ENCODE peak calls at places on chromosomes 4 and X, in seven cellular contexts. A is sigmoid colon, U is K562, E is stomach, I is endothelial cell of umbilical vein, H is upper lobe of left lung, Y is HepG2. N is an unnamed sample. For H3K4me1, the result is how much of the 10 kb centered on the place peaks cover.

GRCh38 chr4:22897520-22898108 is 204.9 kb downstream of the GBA3 start:
- DNase-seq in A (no peak), U (peak), E (peak), I (peak), H (no peak), Y (peak), N (no peak)

GRCh38 chrX:135516376-135516775 is 4.1 kb upstream of the INTS6L start:
- DNase-seq in A (no peak), U (peak), E (no peak), I (no peak), H (peak), Y (no peak), N (no peak)

GRCh38 chr4:77931452-77932135 is 69.0 kb downstream of the MRPL1 start:
- DNase-seq in A (no peak), U (no peak), E (no peak), I (peak), H (no peak), Y (no peak), N (no peak)

GRCh38 chrX:111869639-111870034 is 6.3 kb upstream of the TRPC5OS start:
- DNase-seq in A (no peak), U (peak), E (peak), I (peak), H (peak), Y (no peak), N (peak)

GRCh38 chr4:791866-792630 is 33.9 kb downstream of the CPLX1 start:
- DNase-seq in A (no peak), U (peak), E (peak), I (no peak), H (no peak), Y (no peak), N (peak)

GRCh38 chr4:142414336-142414945 is 431.7 kb downstream of the INPP4B start:
- DNase-seq in A (no peak), U (no peak), E (no peak), I (no peak), H (no peak), Y (no peak), N (no peak)

GRCh38 chr4:84967292-84967651 is 782 bp upstream of the WDFY3 start:
- DNase-seq in A (no peak), U (no peak), E (no peak), I (peak), H (peak), Y (no peak), N (no peak)

GRCh38 chr4:106201373-106201772 is 114.6 kb downstream of the TBCK start:
- DNase-seq in A (no peak), U (no peak), E (no peak), I (peak), H (no peak), Y (peak), N (no peak)

GRCh38 chr4:128159967-128160366 is 98.9 kb downstream of the LARP1B start:
- DNase-seq in A (no peak), U (no peak), E (no peak), I (peak), H (no peak), Y (no peak), N (no peak)

GRCh38 chr4:173418636-173419035 is 19.7 kb upstream of the SCRG1 start:
- DNase-seq in A (no peak), U (no peak), E (no peak), I (peak), H (peak), Y (no peak), N (no peak)

GRCh38 chr4:8120518-8120917 is 38.1 kb downstream of the ABLIM2 start:
- DNase-seq in A (no peak), U (no peak), E (no peak), I (no peak), H (no peak), Y (no peak), N (no peak)

GRCh38 chr4:87633239-87633638 is 16.8 kb upstream of the DMP1 start:
- DNase-seq in A (no peak), U (no peak), E (no peak), I (peak), H (no peak), Y (no peak), N (peak)

GRCh38 chr4:172202480-172203076 is 389.4 kb downstream of the GALNTL6 start:
- DNase-seq in A (no peak), U (peak), E (no peak), I (peak), H (no peak), Y (peak), N (no peak)

GRCh38 chr4:127997534-127998388 is 32.6 kb downstream of the ABHD18 start:
- DNase-seq in A (no peak), U (no peak), E (no peak), I (no peak), H (peak), Y (no peak), N (no peak)

GRCh38 chr4:88623097-88623496 is 30.8 kb downstream of the HERC3 start:
- DNase-seq in A (no peak), U (no peak), E (no peak), I (no peak), H (no peak), Y (peak), N (no peak)

GRCh38 chr4:152535236-152535902 is 523 bp downstream of the FBXW7 start:
- DNase-seq in A (peak), U (peak), E (no peak), I (no peak), H (no peak), Y (no peak), N (no peak)

GRCh38 chr4:2817701-2818350 is 24.9 kb downstream of the SH3BP2 start:
- DNase-seq in A (no peak), U (no peak), E (no peak), I (peak), H (no peak), Y (no peak), N (no peak)
- H3K4me1 ChIP-seq in A (under half), U (under half), E (under half), I (under half), H (under half), Y (under half), N (under half)

GRCh38 chr4:153790962-153791551 is 2.2 kb upstream of the SFRP2 start:
- DNase-seq in A (peak), U (no peak), E (no peak), I (no peak), H (no peak), Y (no peak), N (no peak)

GRCh38 chr4:153788064-153788418 is 842 bp downstream of the SFRP2 start:
- DNase-seq in A (peak), U (no peak), E (no peak), I (no peak), H (no peak), Y (no peak), N (no peak)

GRCh38 chr4:153789741-153790651 is 1.1 kb upstream of the SFRP2 start:
- DNase-seq in A (peak), U (no peak), E (no peak), I (no peak), H (no peak), Y (no peak), N (no peak)

GRCh38 chr4:153787156-153787555 is 1.7 kb downstream of the SFRP2 start:
- DNase-seq in A (no peak), U (no peak), E (no peak), I (no peak), H (no peak), Y (no peak), N (no peak)

GRCh38 chr4:153788419-153789276 is at the start of gene SFRP2:
- DNase-seq in A (peak), U (no peak), E (no peak), I (no peak), H (no peak), Y (no peak), N (no peak)
- TF ChIP-seq POLR2AphosphoS5 in A (no peak), U (no peak), E (no peak), I (no peak), H (no peak), Y (no peak), N (no peak)

DNA sequence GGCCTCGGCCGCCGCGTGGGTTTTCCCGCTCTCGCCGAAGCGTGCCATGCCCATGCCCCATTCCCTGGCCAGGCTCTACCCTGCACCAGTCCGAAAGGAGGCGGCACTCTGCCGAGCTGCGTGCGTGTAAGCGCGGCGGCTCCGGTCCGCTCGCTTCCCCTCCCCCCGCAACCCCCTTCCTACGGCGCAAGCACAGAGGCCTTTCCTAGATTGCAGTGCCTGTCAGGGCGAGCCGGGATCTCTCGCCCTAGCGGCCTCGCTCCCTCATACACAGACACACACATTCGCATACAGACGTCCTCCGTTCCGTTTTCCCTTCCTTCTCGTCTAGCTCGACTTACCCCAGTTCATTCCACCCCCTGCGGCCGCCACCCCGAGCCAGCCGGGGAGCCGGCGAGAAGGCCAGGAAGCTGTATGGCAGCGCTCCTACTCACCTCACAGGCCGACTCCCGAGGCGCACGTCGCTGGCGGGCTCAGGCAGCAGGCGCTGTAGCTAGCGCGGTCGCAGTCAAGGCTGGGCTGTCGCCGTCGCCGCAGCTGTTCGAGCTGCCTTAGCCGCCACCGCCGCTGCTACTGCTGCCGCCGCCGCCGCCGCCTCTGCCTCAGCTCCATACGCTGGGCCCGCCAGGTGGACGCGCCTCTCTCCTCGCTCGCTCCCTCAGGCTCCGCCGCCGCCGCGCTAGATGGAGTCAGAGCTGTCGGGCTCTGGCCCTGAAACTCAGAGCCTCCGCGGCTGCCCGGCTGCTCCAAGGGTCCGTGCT is 623 bp downstream of the NEXMIF start:
- DNase-seq in A (peak), U (no peak), E (peak), I (peak), H (peak), Y (no peak), N (peak)
- TF ChIP-seq POLR2A in A (no peak), U (no peak), E (no peak), I (no peak), H (no peak), Y (no peak), N (no peak)

GRCh38 chr4:37470243-37470642 is 215.9 kb downstream of the RELL1 start:
- DNase-seq in A (no peak), U (no peak), E (no peak), I (no peak), H (no peak), Y (no peak), N (no peak)

GRCh38 chr4:37473807-37474206 is 212.4 kb downstream of the RELL1 start:
- DNase-seq in A (no peak), U (no peak), E (no peak), I (no peak), H (no peak), Y (no peak), N (no peak)

GRCh38 chr4:37469286-37469685 is 216.9 kb downstream of the RELL1 start:
- DNase-seq in A (no peak), U (no peak), E (no peak), I (no peak), H (no peak), Y (no peak), N (no peak)

GRCh38 chr4:37475087-37475486 is 211.1 kb downstream of the RELL1 start:
- DNase-seq in A (no peak), U (no peak), E (no peak), I (no peak), H (no peak), Y (no peak), N (no peak)

GRCh38 chr4:37471971-37472370 is 214.2 kb downstream of the RELL1 start:
- DNase-seq in A (no peak), U (no peak), E (peak), I (no peak), H (peak), Y (no peak), N (peak)
- H3K4me1 ChIP-seq in A (under half), U (under half), E (under half), I (under half), H (under half), Y (under half), N (under half)

GRCh38 chrX:13476384-13476783 is 93.0 kb upstream of the EGFL6 start:
- DNase-seq in A (no peak), U (no peak), E (no peak), I (no peak), H (no peak), Y (no peak), N (no peak)
- TF ChIP-seq POLR2AphosphoS5 in A (no peak), U (no peak), E (no peak), I (no peak), H (no peak), Y (no peak), N (no peak)

GRCh38 chrX:37786666-37787337 is 6.9 kb downstream of the CYBB start:
- DNase-seq in A (no peak), U (no peak), E (no peak), I (no peak), H (no peak), Y (no peak), N (no peak)
- TF ChIP-seq POLR2A in A (no peak), U (no peak), E (no peak), I (no peak), H (no peak), Y (no peak), N (no peak)

DNA sequence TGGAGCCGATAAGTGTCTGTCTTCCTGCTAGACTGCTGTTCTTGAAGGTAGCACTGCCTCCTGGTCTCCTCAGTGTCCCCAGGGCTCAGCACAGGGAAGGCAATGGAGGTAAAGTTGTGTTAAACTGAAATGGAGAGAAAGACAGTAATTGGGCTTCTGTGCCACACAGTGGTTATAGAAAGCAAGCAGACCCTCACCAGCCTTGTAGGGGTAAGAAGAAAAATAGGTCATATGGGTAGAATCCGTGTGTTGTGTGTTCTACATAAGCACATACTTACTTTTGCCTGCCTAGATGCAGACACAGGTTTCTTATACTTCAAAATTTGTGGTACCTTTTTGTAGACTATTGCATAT is 49.7 kb downstream of the RHOH start:
- DNase-seq in A (no peak), U (no peak), E (no peak), I (no peak), H (no peak), Y (no peak), N (no peak)
- H3K4me1 ChIP-seq in A (under half), U (under half), E (under half), I (under half), H (under half), Y (under half), N (under half)

GRCh38 chr4:146932111-146932510 is 13.6 kb downstream of the TTC29 start:
- DNase-seq in A (no peak), U (no peak), E (no peak), I (no peak), H (no peak), Y (no peak), N (no peak)
- TF ChIP-seq POLR2AphosphoS5 in A (no peak), U (no peak), E (no peak), I (no peak), H (no peak), Y (no peak), N (no peak)

DNA sequence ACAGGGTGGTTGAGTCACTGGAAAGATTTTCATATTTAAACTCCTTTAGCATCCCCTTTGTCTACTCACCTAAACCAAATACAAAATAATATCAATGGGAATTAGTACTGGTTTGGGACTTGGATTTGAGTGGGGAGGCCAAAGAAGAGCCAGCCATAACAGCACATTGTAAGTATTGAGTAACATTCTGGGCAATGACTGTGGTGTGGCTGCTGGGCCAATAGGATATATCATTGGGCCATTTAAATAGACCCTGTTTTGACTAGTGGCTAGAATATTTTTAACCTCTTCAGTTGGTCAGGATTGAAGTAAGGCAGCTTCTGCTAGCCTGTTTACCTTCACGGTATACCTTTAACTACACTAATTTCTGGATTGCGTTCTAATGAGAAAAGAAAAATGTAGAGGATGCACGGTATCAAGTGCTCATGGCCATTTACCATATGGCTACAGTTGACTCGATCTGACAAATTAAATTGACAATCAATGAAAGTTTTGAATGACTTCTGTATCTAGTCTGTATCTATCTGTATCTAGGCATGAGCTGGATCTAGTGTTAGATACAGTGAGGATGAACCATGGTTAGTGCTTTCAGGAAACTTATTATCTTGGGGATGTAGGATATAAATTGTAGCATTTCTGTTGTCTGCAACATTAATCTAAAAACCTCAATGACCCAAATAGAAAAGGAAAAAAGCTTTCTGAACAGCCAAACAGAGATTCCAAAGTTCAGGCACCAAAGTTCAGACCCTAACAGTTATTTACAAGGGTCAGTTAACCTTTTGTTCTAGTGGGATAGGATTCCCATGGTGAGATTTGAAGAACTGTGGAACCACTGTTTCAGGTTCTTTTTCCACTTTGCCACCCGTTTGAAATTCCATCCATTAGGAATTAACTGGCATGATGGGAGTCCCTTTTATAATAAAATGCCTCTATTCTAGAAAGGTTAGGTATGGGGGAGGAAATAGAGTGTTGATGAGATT is 6.8 kb upstream of the ALB start:
- DNase-seq in A (no peak), U (no peak), E (no peak), I (no peak), H (no peak), Y (peak), N (no peak)
- TF ChIP-seq POLR2A in A (no peak), U (no peak), E (no peak), I (no peak), H (no peak), Y (no peak), N (no peak)

GRCh38 chrX:3317191-3317718 is 29.2 kb downstream of the MXRA5 start:
- DNase-seq in A (no peak), U (no peak), E (no peak), I (no peak), H (no peak), Y (no peak), N (no peak)
- H3K4me1 ChIP-seq in A (under half), U (under half), E (under half), I (under half), H (under half), Y (under half), N (under half)